ENCODE peak calls at places on chromosomes 13 and 19, in nine cellular contexts. P is heart right ventricle; R is K562; N is heart left ventricle; T is Caco-2; D is breast epithelium; Q is tibial nerve; C is tibial artery; E is CD4-positive, CD25-positive, alpha-beta regulatory T cell. V is an unnamed sample. For H3K36me3 and H3K4me1, the result is how much of the 10 kb centered on the place peaks cover.

GRCh38 chr13:25686831-25687495 is 315.2 kb downstream of the ATP8A2 start:
- DNase-seq in P (no peak), R (no peak), N (no peak), T (no peak), D (no peak), Q (no peak), C (no peak), E (no peak), V (no peak)

GRCh38 chr13:97142452-97142851 is 79.7 kb upstream of the MBNL2 start:
- DNase-seq in P (peak), R (peak), N (peak), T (peak), D (no peak), Q (no peak), C (no peak), E (no peak), V (no peak)

GRCh38 chr19:44723952-44724319 is 24.6 kb upstream of the BCL3 start:
- DNase-seq in P (peak), R (peak), N (peak), T (peak), D (peak), Q (peak), C (peak), E (peak), V (peak)

GRCh38 chr13:46753137-46753536 is 43.8 kb downstream of the ESD start:
- DNase-seq in P (no peak), R (no peak), N (no peak), T (no peak), D (no peak), Q (no peak), C (no peak), E (no peak), V (no peak)

GRCh38 chr13:90910240-90910639 is 437.2 kb upstream of the MIR17HG start:
- DNase-seq in P (no peak), R (no peak), N (no peak), T (no peak), D (no peak), Q (no peak), C (no peak), E (no peak), V (no peak)

GRCh38 chr19:17557461-17557860 is 2.0 kb downstream of the COLGALT1 start:
- DNase-seq in P (no peak), R (no peak), N (no peak), T (no peak), D (no peak), Q (no peak), C (no peak), E (no peak), V (no peak)

GRCh38 chr13:70183041-70183440 is 74.8 kb upstream of the KLHL1 start:
- DNase-seq in P (no peak), R (no peak), N (no peak), T (no peak), D (no peak), Q (no peak), C (no peak), E (no peak), V (no peak)

GRCh38 chr19:8261347-8261746 is 46.8 kb downstream of the CD320 start:
- DNase-seq in P (no peak), R (no peak), N (no peak), T (peak), D (peak), Q (no peak), C (peak), E (no peak), V (no peak)

GRCh38 chr19:33432408-33433170 is 59.1 kb downstream of the CEBPG start:
- DNase-seq in P (no peak), R (no peak), N (no peak), T (peak), D (peak), Q (no peak), C (no peak), E (no peak), V (no peak)

GRCh38 chr13:23673867-23674605 is 103.8 kb downstream of the TNFRSF19 start:
- DNase-seq in P (no peak), R (no peak), N (no peak), T (no peak), D (no peak), Q (no peak), C (no peak), E (no peak), V (no peak)

GRCh38 chr13:72959643-72960042 is 99.2 kb upstream of the KLF5 start:
- DNase-seq in P (no peak), R (no peak), N (no peak), T (no peak), D (no peak), Q (no peak), C (no peak), E (no peak), V (no peak)

GRCh38 chr13:32036762-32037161 is 5.2 kb downstream of the FRY start:
- DNase-seq in P (no peak), R (no peak), N (no peak), T (no peak), D (no peak), Q (no peak), C (no peak), E (no peak), V (no peak)

GRCh38 chr19:51784922-51785690 is 9.9 kb upstream of the FPR3 start:
- DNase-seq in P (peak), R (peak), N (peak), T (no peak), D (no peak), Q (no peak), C (peak), E (no peak), V (no peak)

GRCh38 chr13:110323172-110323851 is 16.2 kb downstream of the COL4A2 start:
- DNase-seq in P (no peak), R (no peak), N (no peak), T (no peak), D (no peak), Q (no peak), C (peak), E (no peak), V (no peak)

GRCh38 chr19:43673702-43674629 is 4.0 kb upstream of the PLAUR start:
- DNase-seq in P (no peak), R (no peak), N (no peak), T (no peak), D (no peak), Q (no peak), C (no peak), E (no peak), V (no peak)

GRCh38 chr13:111425326-111425725 is 104.9 kb downstream of the TEX29 start:
- DNase-seq in P (no peak), R (no peak), N (no peak), T (no peak), D (no peak), Q (no peak), C (no peak), E (no peak), V (no peak)

GRCh38 chr13:33610471-33611015 is 207.4 kb upstream of the RFC3 start:
- DNase-seq in P (peak), R (peak), N (peak), T (no peak), D (no peak), Q (no peak), C (peak), E (peak), V (peak)

GRCh38 chr19:43784981-43785808 is 4.4 kb upstream of the KCNN4 start:
- DNase-seq in P (no peak), R (peak), N (no peak), T (peak), D (no peak), Q (no peak), C (peak), E (peak), V (peak)

GRCh38 chr19:11639602-11640471 is 42.6 kb downstream of the ZNF627 start:
- DNase-seq in P (peak), R (peak), N (peak), T (peak), D (peak), Q (peak), C (peak), E (peak), V (peak)

GRCh38 chr13:80093888-80094287 is 247.0 kb downstream of the SPRY2 start:
- DNase-seq in P (no peak), R (no peak), N (peak), T (no peak), D (no peak), Q (no peak), C (no peak), E (no peak), V (no peak)
- H3K4me3 ChIP-seq in P (no peak), R (no peak), N (no peak), T (no peak), D (no peak), Q (no peak), C (no peak), E (no peak), V (no peak)

DNA sequence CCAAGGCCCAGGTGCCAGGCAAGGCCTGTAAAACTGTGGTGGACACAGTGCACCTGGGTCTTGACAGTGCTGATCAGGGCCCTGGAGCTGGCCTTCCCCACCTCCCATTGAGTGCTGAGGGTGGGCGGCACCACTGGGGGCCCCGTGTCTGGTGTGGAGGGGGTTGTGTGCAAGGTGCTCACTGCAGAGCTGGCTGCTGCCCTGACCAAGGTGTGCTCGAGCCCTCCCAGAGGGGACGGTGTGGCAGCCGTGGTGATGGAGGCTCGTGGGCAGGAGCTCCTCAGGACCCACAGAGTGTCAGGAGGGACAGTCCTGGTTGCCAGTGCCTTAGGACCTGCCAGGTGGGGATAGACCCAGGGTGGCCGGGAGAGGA is 23.0 kb downstream of the ATP4B start:
- DNase-seq in P (no peak), R (no peak), N (peak), T (peak), D (peak), Q (no peak), C (no peak), E (no peak), V (peak)
- H3K36me3 ChIP-seq in P (half or more), R (half or more), N (half or more), T (under half), D (under half), Q (under half), C (half or more), E (half or more), V (under half)

DNA sequence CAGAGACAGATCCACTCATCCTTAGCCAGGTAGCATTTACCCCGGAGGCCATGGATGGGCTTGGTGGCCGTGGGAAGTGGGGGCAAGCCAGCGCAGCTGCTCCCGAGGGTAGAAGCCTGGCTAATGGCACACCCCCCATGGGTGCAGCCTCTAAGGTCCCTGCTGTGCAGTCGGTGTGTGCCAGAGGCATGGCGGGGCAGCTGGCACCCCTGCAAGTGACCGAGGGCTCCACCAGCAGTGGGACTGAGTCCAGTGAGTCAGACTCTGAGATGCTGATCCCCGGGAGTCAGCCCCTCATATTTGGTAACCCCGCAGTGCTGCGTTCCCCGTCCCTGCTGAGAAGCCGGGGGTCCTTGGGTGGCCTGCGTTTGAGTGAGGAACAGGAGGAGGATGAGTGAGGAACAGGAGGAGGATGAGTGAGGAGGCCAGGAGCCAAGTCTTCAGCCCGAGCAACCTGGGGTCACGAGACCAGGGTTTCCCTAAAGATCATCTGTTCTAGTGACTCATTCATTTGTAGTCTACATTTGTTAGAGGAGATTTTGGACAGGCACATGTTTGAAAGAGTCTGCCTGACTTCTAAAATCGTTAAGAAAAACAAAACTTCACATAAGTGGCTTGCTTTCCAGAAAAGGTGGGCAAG is 180.7 kb downstream of the STK24 start:
- DNase-seq in P (no peak), R (no peak), N (no peak), T (no peak), D (no peak), Q (no peak), C (no peak), E (no peak), V (no peak)
- H3K4me1 ChIP-seq in P (under half), R (under half), N (under half), T (under half), D (under half), Q (under half), C (under half), E (under half), V (under half)

DNA sequence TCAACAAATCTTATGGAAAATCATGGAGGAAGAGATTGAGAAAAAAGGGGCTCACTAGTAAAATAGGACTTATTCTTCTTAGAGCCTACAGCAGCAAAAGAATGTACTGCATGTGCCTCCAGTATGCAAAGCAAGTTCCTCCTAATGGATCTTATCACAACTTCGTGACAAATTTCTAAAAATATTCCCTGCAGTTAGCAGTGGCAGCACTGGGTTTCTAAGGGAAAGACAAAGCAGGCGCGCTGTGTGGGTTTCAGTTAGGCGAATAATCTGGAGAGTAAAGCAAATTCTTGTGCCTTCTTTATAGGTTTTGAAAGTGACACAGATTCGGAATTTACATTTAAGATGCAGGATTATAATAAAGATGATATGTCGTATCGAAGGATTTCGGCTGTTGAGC is 167.9 kb downstream of the LMO7 start:
- DNase-seq in P (no peak), R (no peak), N (no peak), T (no peak), D (no peak), Q (no peak), C (no peak), E (no peak), V (no peak)
- H3K4me3 ChIP-seq in P (peak), R (no peak), N (peak), T (no peak), D (no peak), Q (no peak), C (peak), E (no peak), V (no peak)

GRCh38 chr13:30377312-30377685 is 45.0 kb upstream of the UBE2L5 start:
- DNase-seq in P (no peak), R (no peak), N (no peak), T (no peak), D (no peak), Q (no peak), C (no peak), E (no peak), V (no peak)

GRCh38 chr13:30388401-30389283 is 33.7 kb upstream of the UBE2L5 start:
- DNase-seq in P (no peak), R (no peak), N (no peak), T (no peak), D (no peak), Q (no peak), C (no peak), E (no peak), V (no peak)

GRCh38 chr13:30381049-30381448 is 41.2 kb upstream of the UBE2L5 start:
- DNase-seq in P (no peak), R (no peak), N (no peak), T (no peak), D (no peak), Q (no peak), C (no peak), E (no peak), V (no peak)

DNA sequence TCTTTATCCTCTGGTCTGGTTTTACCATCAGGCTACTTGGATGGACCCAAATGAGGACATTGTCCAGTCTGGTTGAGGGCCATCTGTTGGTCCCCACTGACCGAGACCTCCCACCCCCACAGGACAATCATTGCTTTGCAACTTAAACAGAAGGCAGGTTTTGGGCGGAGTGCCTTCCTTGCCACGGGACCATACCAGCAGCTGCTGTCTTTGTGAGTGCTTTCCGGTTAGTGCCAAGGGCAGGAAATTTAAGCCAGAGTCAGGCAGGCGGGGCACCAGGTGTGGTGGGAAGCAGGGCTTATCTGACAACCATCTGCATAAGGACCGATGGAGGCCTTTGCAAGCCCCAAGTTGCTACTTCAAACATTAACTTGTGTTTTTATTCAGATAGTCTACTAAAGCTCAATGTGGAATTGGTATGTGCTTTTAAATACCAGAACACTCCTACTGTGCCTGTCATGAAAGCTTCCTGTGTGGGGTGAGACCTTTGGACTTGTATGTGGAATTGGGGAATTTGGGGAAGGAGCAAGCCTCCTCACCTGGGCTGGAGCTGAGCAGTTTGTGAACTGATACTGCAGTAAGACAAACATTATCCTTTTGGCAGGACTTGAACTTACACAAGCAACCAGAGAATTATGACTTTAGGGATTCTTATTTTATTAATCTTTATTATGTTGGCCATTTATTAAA is 39.3 kb upstream of the UBE2L5 start:
- DNase-seq in P (no peak), R (no peak), N (no peak), T (no peak), D (no peak), Q (no peak), C (peak), E (no peak), V (no peak)
- H3K36me3 ChIP-seq in P (under half), R (under half), N (under half), T (under half), D (under half), Q (under half), C (under half), E (under half), V (under half)

DNA sequence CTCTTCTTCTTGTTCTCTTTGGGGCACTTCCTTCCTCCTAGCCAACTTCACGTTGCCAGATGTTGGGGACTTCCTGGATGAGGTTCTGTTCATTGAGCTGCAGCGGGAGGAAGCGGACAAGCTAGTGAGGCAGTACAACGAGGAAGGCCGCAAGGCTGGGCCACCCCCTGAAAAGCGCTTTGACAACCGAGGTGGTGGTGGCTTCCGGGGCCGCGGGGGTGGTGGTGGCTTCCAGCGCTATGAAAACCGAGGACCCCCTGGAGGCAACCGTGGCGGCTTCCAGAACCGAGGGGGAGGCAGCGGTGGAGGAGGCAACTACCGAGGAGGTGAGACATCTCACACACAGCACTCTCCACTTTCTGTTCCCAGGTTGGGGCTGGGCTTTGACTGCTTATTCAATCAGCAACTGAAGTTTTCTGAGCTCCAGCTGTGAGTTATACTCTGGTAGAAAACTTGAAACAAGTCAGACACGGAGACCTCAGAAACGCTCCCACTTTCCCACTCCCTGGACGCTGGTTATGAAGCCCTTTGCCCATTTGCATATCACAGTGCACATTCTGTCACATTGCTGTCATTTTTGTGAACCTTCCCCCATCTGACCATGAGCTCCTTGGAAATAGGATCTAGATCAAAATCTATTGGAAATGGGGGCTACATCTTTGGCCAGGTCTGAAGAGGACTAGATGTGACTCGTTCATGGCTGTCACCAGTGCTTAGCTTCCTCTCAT is 7.2 kb upstream of the CCDC97 start:
- DNase-seq in P (no peak), R (no peak), N (no peak), T (no peak), D (no peak), Q (no peak), C (no peak), E (peak), V (peak)
- H3K4me1 ChIP-seq in P (half or more), R (under half), N (under half), T (under half), D (under half), Q (under half), C (under half), E (half or more), V (half or more)

GRCh38 chr13:39023761-39024160 is 14.1 kb downstream of the PROSER1 start:
- DNase-seq in P (no peak), R (no peak), N (no peak), T (peak), D (no peak), Q (no peak), C (no peak), E (no peak), V (no peak)

GRCh38 chr13:39023316-39023715 is 14.6 kb downstream of the PROSER1 start:
- DNase-seq in P (no peak), R (no peak), N (no peak), T (no peak), D (no peak), Q (no peak), C (no peak), E (no peak), V (no peak)

GRCh38 chr13:39020853-39021462 is 16.9 kb downstream of the PROSER1 start:
- DNase-seq in P (no peak), R (peak), N (no peak), T (no peak), D (no peak), Q (no peak), C (no peak), E (no peak), V (no peak)

GRCh38 chr13:39025433-39025839 is 12.5 kb downstream of the PROSER1 start:
- DNase-seq in P (no peak), R (no peak), N (no peak), T (no peak), D (no peak), Q (no peak), C (no peak), E (no peak), V (no peak)
- H3K4me3 ChIP-seq in P (no peak), R (no peak), N (no peak), T (no peak), D (no peak), Q (no peak), C (no peak), E (no peak), V (no peak)

DNA sequence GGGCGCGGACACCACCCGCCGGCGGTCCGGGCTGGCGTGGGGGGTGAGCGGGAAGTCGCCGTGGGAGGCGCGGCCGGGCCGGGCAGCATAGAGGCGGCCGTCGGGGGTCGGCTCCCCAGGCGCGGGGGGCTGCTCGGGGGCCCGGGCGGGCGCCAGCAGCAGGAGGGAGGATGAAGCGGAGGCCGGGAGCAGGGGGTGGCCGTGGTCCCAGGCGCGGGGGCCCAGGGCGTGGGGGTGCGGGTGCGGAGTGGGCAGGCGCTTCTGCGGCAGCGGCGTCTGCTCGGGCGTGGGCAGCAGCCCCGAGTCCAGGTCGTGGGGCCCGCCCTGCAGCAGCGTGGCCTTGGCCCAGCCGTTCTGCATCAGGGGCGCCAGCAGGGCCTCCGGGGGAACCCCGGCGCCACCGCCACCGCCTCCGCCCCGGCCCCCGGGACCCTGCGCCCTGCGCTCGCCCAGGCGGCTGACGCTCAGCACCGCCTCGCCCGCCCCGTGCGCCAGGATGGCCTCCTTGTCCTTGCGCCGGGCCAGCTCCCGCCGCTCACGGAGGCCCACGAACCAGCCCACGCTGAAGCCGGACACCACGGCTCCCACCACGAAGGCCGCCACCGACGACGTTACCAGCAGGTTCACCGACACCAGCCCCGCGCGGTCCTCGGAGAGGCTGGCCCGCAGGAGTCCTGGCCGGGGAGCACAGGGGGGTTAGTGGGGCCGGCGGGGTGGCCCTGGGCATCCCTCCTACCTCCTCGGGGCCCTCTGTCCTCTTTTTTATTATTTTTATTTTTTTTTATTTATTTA is 4.2 kb upstream of the LRG1 start:
- DNase-seq in P (no peak), R (no peak), N (no peak), T (no peak), D (no peak), Q (no peak), C (no peak), E (no peak), V (no peak)
- H3K36me3 ChIP-seq in P (under half), R (under half), N (under half), T (under half), D (under half), Q (under half), C (under half), E (under half), V (under half)

V was measured in CD8-positive, alpha-beta memory T cell.